ENCODE peak calls at places on chromosomes 6 and 20, in ten cellular contexts. P is CD8-positive, alpha-beta memory T cell; Q is glomerular endothelial cell; A is BE2C; R is HS-5; B is H54; T is A172; I is progenitor cell of endocrine pancreas; G is NCI-H1436 treated with DMSO at 0.1 percent for 48 hours; U is nucleus accumbens. D is an unnamed sample.

GRCh38 chr20:22698443-22698842 is 114.1 kb upstream of the FOXA2 start:
- DNase-seq in Q (no peak), T (peak; percentile 69), A (no peak), G (no peak), R (no peak), I (no peak), P (no peak), B (no peak), U (no peak), D (no peak)

GRCh38 chr6:110180228-110181008 is at the start of gene CDC40:
- DNase-seq in I (peak; percentile 14), R (peak; percentile 31), T (no peak), B (peak; percentile 18), A (peak; percentile 68), P (peak; percentile 46), U (peak; percentile 59), G (no peak), Q (peak; percentile 56), D (peak; percentile 35)

GRCh38 chr20:13525225-13525940 is 113.3 kb downstream of the TASP1 start:
- DNase-seq in A (no peak), P (no peak), B (peak; percentile 33), I (no peak), T (peak; percentile 62), R (peak; percentile 88), U (no peak), Q (no peak), G (no peak), D (peak; percentile 4)

GRCh38 chr6:49950415-49950751 is 13.6 kb downstream of the DEFB114 start:
- DNase-seq in U (no peak), P (no peak), I (no peak), Q (no peak), B (no peak), R (no peak), G (no peak), A (no peak), T (no peak), D (no peak)

GRCh38 chr20:1392443-1392692 is 486 bp downstream of the FKBP1A start:
- DNase-seq in G (no peak), B (no peak), U (no peak), Q (no peak), P (no peak), I (no peak), A (no peak), T (no peak), R (no peak), D (no peak)

GRCh38 chr6:167027308-167027707 is 28.1 kb downstream of the CEP43 start:
- DNase-seq in A (no peak), Q (no peak), R (no peak), I (no peak), U (no peak), B (no peak), P (no peak), G (no peak), T (no peak), D (no peak)

GRCh38 chr6:24064106-24064505 is 61.9 kb upstream of the NRSN1 start:
- DNase-seq in P (no peak), Q (no peak), R (no peak), B (no peak), U (no peak), A (peak; percentile 33), I (peak; percentile 13), G (no peak), T (no peak), D (peak; percentile 62)

GRCh38 chr6:29813809-29814208 is 13.8 kb upstream of the HLA-G start:
- DNase-seq in Q (no peak), U (no peak), P (no peak), B (peak; percentile 50), A (no peak), I (no peak), T (peak; percentile 61), R (no peak), G (no peak), D (peak; percentile 54)

GRCh38 chr6:20180935-20181334 is 31.3 kb downstream of the MBOAT1 start:
- DNase-seq in G (no peak), Q (no peak), P (no peak), I (no peak), T (peak; percentile 8), A (no peak), B (no peak), U (no peak), R (no peak), D (no peak)

GRCh38 chr20:50629675-50630055 is 61.7 kb downstream of the RIPOR3 start:
- DNase-seq in T (peak; percentile 41), I (no peak), B (no peak), G (no peak), A (no peak), U (no peak), R (no peak), P (no peak), Q (no peak), D (no peak)